ENCODE peak calls at places on chromosome 11, in ten cellular contexts. O, D, C, W, Q, X, A, B, P and J are unnamed samples. For H3K36me3, the result is how much of the 10 kb centered on the place peaks cover.

GRCh38 chr11:64173616-64174355 is 7.9 kb upstream of the MACROD1 start:
- DNase-seq in O (no peak), A (no peak), C (no peak), Q (no peak), W (no peak), P (no peak), X (no peak), D (no peak), B (no peak), J (no peak)

GRCh38 chr11:13955971-13956421 is 6.5 kb upstream of the SPON1 start:
- DNase-seq in Q (peak), W (peak), D (peak), O (no peak), B (peak), A (peak), P (peak), C (peak), X (peak), J (peak)

GRCh38 chr11:130771708-130772107 is 144.6 kb downstream of the SNX19 start:
- DNase-seq in Q (no peak), C (no peak), P (no peak), A (no peak), W (no peak), X (no peak), O (no peak), B (no peak), D (no peak), J (no peak)

GRCh38 chr11:4211991-4212390 is 117.4 kb downstream of the RRM1 start:
- DNase-seq in X (no peak), O (no peak), A (no peak), D (no peak), P (no peak), W (no peak), C (peak), B (no peak), Q (no peak), J (no peak)

GRCh38 chr11:71481101-71481960 is 28.3 kb downstream of the NADSYN1 start:
- DNase-seq in W (no peak), O (no peak), C (no peak), X (no peak), A (no peak), B (no peak), P (no peak), Q (no peak), D (peak), J (no peak)

GRCh38 chr11:15568440-15568839 is 453.7 kb downstream of the INSC start:
- DNase-seq in Q (no peak), B (no peak), X (no peak), O (no peak), W (no peak), C (no peak), P (no peak), A (no peak), D (no peak), J (no peak)

GRCh38 chr11:118295834-118296454 is 8.6 kb upstream of the CD3E start:
- DNase-seq in P (no peak), X (no peak), B (no peak), O (peak), W (no peak), A (no peak), C (peak), Q (peak), D (peak), J (no peak)

GRCh38 chr11:119729581-119730346 is 764 bp upstream of the NECTIN1 start:
- DNase-seq in A (peak), B (peak), O (no peak), Q (peak), C (peak), D (peak), W (peak), P (peak), X (peak), J (no peak)

GRCh38 chr11:32881286-32881685 is 11.3 kb upstream of the QSER1 start:
- DNase-seq in P (no peak), D (no peak), O (no peak), X (no peak), W (no peak), A (no peak), C (no peak), Q (no peak), B (no peak), J (no peak)

GRCh38 chr11:96265972-96266371 is 77.0 kb downstream of the MAML2 start:
- DNase-seq in Q (no peak), X (no peak), D (no peak), B (no peak), P (no peak), C (no peak), A (no peak), W (no peak), O (no peak), J (no peak)

GRCh38 chr11:117313103-117313502 is 3.0 kb downstream of the BACE1 start:
- DNase-seq in X (no peak), P (no peak), W (no peak), B (no peak), A (no peak), Q (no peak), D (no peak), C (no peak), O (no peak), J (no peak)

GRCh38 chr11:6321356-6321755 is 1.1 kb upstream of the CAVIN3 start:
- DNase-seq in O (no peak), Q (no peak), C (no peak), W (no peak), P (no peak), X (no peak), B (no peak), D (no peak), A (no peak), J (no peak)

GRCh38 chr11:68763926-68764657 is 12.8 kb upstream of the TESMIN start:
- DNase-seq in X (no peak), W (no peak), C (no peak), A (no peak), P (no peak), Q (no peak), B (no peak), O (no peak), D (no peak), J (no peak)

GRCh38 chr11:66227700-66228099 is 40.7 kb upstream of the RAB1B start:
- DNase-seq in Q (no peak), A (no peak), O (no peak), P (no peak), X (no peak), C (no peak), D (no peak), B (no peak), W (no peak), J (no peak)

GRCh38 chr11:12287009-12287373 is 90.4 kb upstream of the PARVA start:
- DNase-seq in A (peak), O (peak), D (peak), X (peak), P (no peak), C (no peak), Q (peak), B (no peak), W (no peak), J (no peak)

GRCh38 chr11:60970369-60970774 is 1.1 kb upstream of the CD6 start:
- DNase-seq in A (peak), B (peak), W (peak), O (no peak), C (peak), P (peak), Q (peak), X (peak), D (no peak), J (peak)

GRCh38 chr11:71086687-71087258 is 165.6 kb downstream of the SHANK2 start:
- DNase-seq in Q (peak), X (no peak), D (peak), C (peak), O (no peak), B (no peak), W (no peak), A (no peak), P (peak), J (no peak)

GRCh38 chr11:41047229-41047628 is 412.2 kb downstream of the LRRC4C start:
- DNase-seq in Q (no peak), D (no peak), C (no peak), P (no peak), W (no peak), X (no peak), B (no peak), A (no peak), O (no peak), J (no peak)

DNA sequence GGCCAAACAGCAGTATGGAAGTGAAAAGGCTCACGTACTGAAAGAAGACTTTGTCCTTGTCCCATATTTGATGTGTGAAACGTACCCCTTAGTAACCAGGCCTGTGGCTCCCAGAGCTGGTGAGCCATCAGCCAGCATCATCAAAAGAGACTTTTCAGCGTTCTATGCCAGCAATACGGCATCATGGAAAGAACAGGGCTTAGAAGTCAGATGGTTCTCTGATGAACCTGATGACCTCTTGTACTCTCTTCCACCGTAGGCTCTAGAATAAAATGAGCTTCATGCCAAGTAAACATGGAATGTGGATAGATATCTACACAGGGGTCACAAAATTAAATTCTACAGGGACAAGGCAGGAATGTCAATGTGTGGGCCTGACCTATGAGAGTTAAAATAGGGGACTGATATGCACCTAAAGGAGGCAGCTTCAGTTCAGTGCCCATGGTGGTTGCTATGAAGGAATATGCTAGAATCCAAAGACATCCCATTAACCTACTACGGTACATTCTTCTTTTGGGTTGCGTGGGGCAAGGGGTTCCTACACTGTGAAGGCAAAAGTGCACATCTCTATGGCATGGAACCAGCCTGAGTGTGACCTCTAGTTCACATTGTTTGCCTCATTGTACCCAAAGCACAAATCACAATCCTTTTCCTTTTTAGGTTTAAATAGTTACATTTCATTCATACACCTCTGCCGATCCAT is 130.6 kb downstream of the ETS1 start:
- DNase-seq in Q (no peak), W (no peak), O (no peak), C (no peak), B (no peak), D (no peak), X (no peak), A (no peak), P (no peak), J (no peak)
- H3K36me3 ChIP-seq in Q (under half), W (under half), O (under half), C (under half), B (under half), D (under half), X (under half), A (under half), P (under half), J (under half)

GRCh38 chr11:67463680-67464410 is 5.2 kb downstream of the TMEM134 start:
- DNase-seq in P (no peak), B (peak), Q (no peak), A (peak), O (peak), D (no peak), C (no peak), W (peak), X (peak), J (no peak)
- H3K4me3 ChIP-seq in P (peak), B (no peak), Q (no peak), A (no peak), O (no peak), D (peak), C (peak), W (peak), X (peak), J (peak)

DNA sequence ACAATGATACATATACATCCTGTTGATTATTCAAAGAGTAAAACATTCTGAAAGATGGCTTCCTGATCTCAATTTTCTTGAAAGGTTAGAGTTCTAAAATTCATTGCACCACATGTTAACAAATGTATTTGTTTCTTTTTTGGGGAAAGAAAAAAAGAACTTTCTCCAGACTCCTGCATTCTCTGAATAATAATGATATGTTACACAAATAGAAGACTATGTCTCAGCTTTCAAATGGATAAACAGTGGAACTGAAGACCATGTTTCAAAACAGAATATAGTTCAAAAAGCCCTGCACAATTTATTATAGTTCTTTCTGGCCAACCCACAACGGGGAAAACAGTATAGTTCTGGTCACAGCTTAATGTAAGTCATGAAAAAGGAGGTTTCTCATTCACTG is 277.0 kb downstream of the SBF2 start:
- DNase-seq in O (no peak), X (no peak), A (no peak), P (no peak), D (no peak), C (no peak), B (no peak), Q (no peak), W (no peak), J (no peak)
- H3K36me3 ChIP-seq in O (under half), X (under half), A (under half), P (under half), D (under half), C (under half), B (under half), Q (under half), W (under half), J (under half)

DNA sequence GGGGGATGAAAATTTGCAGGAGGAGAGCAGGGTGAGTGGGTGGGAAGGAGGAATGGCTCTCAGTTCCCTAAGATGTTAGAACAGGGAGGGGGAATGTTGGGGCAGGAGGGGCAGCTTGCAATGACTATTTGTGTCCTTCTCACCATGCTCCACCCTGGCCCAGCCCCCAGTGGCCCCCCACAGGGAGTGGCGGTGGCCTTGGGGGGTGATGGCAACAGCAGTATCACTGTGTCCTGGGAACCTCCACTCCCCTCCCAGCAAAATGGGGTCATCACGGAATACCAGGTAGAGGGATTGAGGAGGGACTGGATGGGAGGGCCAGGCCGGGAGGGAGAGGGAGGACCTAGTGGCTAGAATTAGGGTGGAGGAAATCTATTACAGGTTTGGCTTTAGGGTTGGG is 10.2 kb downstream of the ROBO3 start:
- DNase-seq in Q (no peak), C (no peak), X (no peak), W (no peak), O (no peak), P (no peak), A (no peak), D (no peak), B (no peak), J (no peak)
- H3K4me3 ChIP-seq in Q (no peak), C (peak), X (peak), W (no peak), O (no peak), P (peak), A (no peak), D (no peak), B (no peak), J (no peak)

GRCh38 chr11:128467041-128467440 is 120.3 kb downstream of the ETS1 start:
- DNase-seq in Q (no peak), P (no peak), W (no peak), X (no peak), B (no peak), C (no peak), O (no peak), D (no peak), A (no peak), J (no peak)
- H3K36me3 ChIP-seq in Q (under half), P (under half), W (under half), X (under half), B (under half), C (under half), O (under half), D (under half), A (under half), J (under half)

DNA sequence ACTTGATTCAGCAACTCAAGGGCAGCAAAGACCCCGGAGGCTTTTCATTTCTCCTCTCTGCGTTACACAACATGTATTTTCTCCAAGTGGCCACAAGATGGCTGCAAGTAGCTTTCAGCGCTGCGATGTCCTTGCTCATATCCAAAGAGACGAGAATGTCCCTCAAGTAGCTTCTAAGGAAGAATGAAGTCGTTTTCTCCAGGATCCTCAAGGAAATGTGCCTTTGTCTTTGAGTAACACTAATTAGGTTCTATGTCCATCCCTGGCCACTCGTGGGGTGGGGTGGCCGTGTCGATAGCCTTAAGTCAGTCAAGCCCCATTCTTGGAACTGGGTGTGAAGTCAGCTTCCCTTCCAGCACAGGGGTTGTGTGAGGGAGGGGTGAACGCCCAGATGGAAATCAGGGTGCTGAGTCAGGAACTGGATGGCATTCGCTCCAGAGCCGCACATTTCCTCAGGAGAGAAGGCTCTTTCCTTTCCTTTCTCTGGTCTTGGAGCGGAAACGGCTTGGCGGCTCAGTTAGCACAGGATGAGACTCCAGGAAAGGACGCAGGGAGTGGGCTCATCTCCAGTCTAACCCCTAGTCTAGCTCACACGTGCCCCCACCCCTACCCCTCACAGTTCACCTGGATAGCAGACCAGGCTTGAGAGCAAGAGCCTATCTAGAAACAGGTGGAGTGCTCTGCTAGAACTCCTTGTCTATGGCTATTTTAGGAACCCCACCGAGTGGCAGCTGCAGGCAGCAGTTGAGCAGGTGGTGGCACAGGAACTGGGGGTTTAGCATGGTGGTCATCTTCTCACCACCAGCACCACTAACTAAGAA is 44.3 kb downstream of the NNMT start:
- DNase-seq in D (peak), C (peak), A (peak), Q (peak), P (peak), B (peak), X (peak), O (peak), W (peak), J (peak)
- H3K4me3 ChIP-seq in D (no peak), C (no peak), A (no peak), Q (no peak), P (no peak), B (no peak), X (peak), O (no peak), W (no peak), J (no peak)

GRCh38 chr11:43467958-43468357 is 109.2 kb downstream of the TTC17 start:
- DNase-seq in X (no peak), A (no peak), B (no peak), Q (no peak), O (no peak), C (no peak), P (no peak), D (no peak), W (no peak), J (no peak)
- H3K36me3 ChIP-seq in X (under half), A (under half), B (under half), Q (under half), O (under half), C (under half), P (under half), D (under half), W (under half), J (under half)

GRCh38 chr11:86738615-86739014 is 61.7 kb upstream of the PRSS23 start:
- DNase-seq in B (no peak), X (no peak), D (no peak), W (no peak), O (no peak), P (no peak), C (no peak), A (no peak), Q (no peak), J (no peak)

GRCh38 chr11:86743223-86744118 is 56.9 kb upstream of the PRSS23 start:
- DNase-seq in B (no peak), X (peak), Q (peak), O (peak), D (no peak), A (peak), W (no peak), P (no peak), C (no peak), J (no peak)

GRCh38 chr11:86742436-86742805 is 57.9 kb upstream of the PRSS23 start:
- DNase-seq in X (no peak), C (no peak), B (no peak), O (no peak), A (no peak), W (no peak), D (no peak), P (no peak), Q (no peak), J (no peak)

GRCh38 chr11:86741489-86742435 is 58.6 kb upstream of the PRSS23 start:
- DNase-seq in W (no peak), A (no peak), X (no peak), D (no peak), O (peak), B (no peak), C (no peak), P (no peak), Q (peak), J (no peak)

DNA sequence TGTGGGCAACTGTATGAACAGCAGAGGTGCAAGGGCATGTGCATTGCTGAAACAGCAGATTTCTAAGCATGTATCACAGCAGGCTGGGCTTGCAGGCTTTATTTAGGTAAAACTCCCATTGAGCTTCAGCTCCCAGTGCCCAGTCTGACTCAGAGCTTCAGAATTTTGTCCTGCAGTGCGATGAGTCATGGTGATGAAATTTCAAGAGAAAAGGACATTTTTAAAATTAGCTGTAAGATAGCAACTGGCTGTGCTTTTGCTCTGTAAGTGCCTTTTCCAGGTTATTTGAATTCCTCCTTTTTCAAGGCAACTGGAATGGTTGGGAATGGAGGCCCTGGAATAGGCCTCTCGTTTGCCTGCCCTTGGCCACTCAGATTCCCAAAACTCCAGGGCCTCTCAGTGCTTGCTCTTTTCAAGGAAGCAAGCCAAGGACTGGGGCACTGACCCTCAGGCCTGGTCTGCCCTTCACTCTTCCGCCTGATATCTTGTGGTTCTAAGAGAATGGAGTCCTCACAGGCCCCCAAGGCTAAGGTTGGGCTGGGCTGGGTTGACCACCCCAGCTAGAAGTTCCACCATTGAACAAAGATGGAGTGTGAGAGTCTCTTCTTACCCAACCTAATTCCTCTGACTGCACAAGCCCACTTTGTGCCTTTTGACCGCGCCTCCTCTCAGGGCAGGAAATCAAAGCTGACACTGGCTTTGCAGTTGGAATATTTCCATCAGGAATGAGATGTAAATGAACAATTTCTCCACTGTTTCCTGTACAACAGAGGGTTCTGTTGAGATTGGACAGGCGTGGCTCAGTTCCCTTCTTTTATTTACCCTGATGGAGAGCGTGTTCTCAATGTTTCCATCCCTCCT is 59.5 kb upstream of the PRSS23 start:
- DNase-seq in C (peak), P (no peak), O (peak), X (peak), B (no peak), A (peak), Q (peak), W (peak), D (peak), J (no peak)
- H3K4me3 ChIP-seq in C (no peak), P (no peak), O (no peak), X (no peak), B (no peak), A (no peak), Q (no peak), W (no peak), D (no peak), J (no peak)

GRCh38 chr11:2071748-2072385 is 67.3 kb downstream of the IGF2 start:
- DNase-seq in Q (peak), X (no peak), P (no peak), O (no peak), C (no peak), A (no peak), W (no peak), D (no peak), B (no peak), J (no peak)
- H3K36me3 ChIP-seq in Q (under half), X (under half), P (under half), O (under half), C (under half), A (under half), W (under half), D (under half), B (under half), J (under half)